ENCODE peak calls at places on chromosomes 11 and 22, in ten cellular contexts. E, S, I, H, F, V, W, Q, K and C are unnamed samples.

GRCh38 chr11:86595401-86595800 is 77.0 kb downstream of the ME3 start:
- DNase-seq in W (no peak), S (no peak), E (no peak), F (no peak), V (no peak), K (no peak), I (no peak), Q (no peak), H (no peak), C (no peak)

GRCh38 chr11:70080763-70081162 is 2.6 kb downstream of the ANO1 start:
- DNase-seq in E (no peak), V (no peak), F (peak), Q (no peak), I (peak), H (no peak), K (no peak), S (no peak), W (peak), C (no peak)

GRCh38 chr22:22916215-22916951 is 28.8 kb downstream of the IGLL5 start:
- DNase-seq in K (no peak), E (no peak), V (no peak), S (no peak), Q (no peak), W (no peak), H (no peak), I (no peak), F (no peak), C (no peak)

GRCh38 chr11:111445586-111445985 is 66.5 kb upstream of the POU2AF1 start:
- DNase-seq in V (no peak), Q (no peak), I (no peak), W (no peak), H (peak), F (no peak), K (no peak), E (no peak), S (no peak), C (peak)

GRCh38 chr11:74319139-74319538 is 7.7 kb upstream of the P4HA3 start:
- DNase-seq in E (peak), K (no peak), V (peak), I (peak), Q (peak), S (no peak), H (peak), W (peak), F (no peak), C (peak)

GRCh38 chr11:91513734-91514133 is 710.9 kb upstream of the FAT3 start:
- DNase-seq in W (no peak), I (peak), V (no peak), E (no peak), S (no peak), H (no peak), K (no peak), Q (no peak), F (no peak), C (no peak)

GRCh38 chr11:63961608-63962412 is 12.6 kb upstream of the COX8A start:
- DNase-seq in S (peak), V (no peak), W (no peak), F (no peak), E (no peak), Q (peak), K (no peak), H (peak), I (peak), C (peak)

GRCh38 chr11:19905280-19905853 is 192.7 kb downstream of the NAV2 start:
- DNase-seq in I (peak), F (no peak), E (peak), K (no peak), Q (peak), W (peak), S (no peak), H (peak), V (no peak), C (peak)

GRCh38 chr11:76802151-76802550 is 19.0 kb downstream of the TSKU start:
- DNase-seq in I (no peak), H (no peak), Q (no peak), E (no peak), V (no peak), F (no peak), K (no peak), W (no peak), S (no peak), C (no peak)

GRCh38 chr11:34308821-34309585 is 48.8 kb downstream of the ABTB2 start:
- DNase-seq in V (peak), E (peak), S (no peak), Q (peak), I (peak), W (peak), K (no peak), H (peak), F (no peak), C (peak)

GRCh38 chr11:17793642-17794170 is 59.1 kb downstream of the KCNC1 start:
- DNase-seq in Q (no peak), H (no peak), E (no peak), I (no peak), F (no peak), W (no peak), K (no peak), V (no peak), S (no peak), C (no peak)

GRCh38 chr11:69131644-69132300 is 24.0 kb upstream of the SMIM38 start:
- DNase-seq in F (peak), V (peak), Q (peak), W (peak), I (peak), S (no peak), H (peak), K (no peak), E (peak), C (peak)

GRCh38 chr11:34364102-34364501 is 6.3 kb upstream of the ABTB2 start:
- DNase-seq in F (no peak), W (no peak), Q (peak), V (no peak), H (no peak), K (no peak), I (no peak), S (no peak), E (peak), C (no peak)

GRCh38 chr11:673866-674265 is 21.2 kb downstream of the DEAF1 start:
- DNase-seq in Q (no peak), E (no peak), H (no peak), S (no peak), W (no peak), K (no peak), I (no peak), F (no peak), V (no peak), C (no peak)

GRCh38 chr22:49358041-49358440 is 469.6 kb downstream of the BRD1 start:
- DNase-seq in F (peak), Q (no peak), V (no peak), E (no peak), W (no peak), H (no peak), S (no peak), K (no peak), I (no peak), C (no peak)

GRCh38 chr11:130523609-130524008 is 75.2 kb downstream of the ADAMTS15 start:
- DNase-seq in K (no peak), Q (peak), S (peak), F (no peak), V (no peak), W (peak), H (peak), E (peak), I (no peak), C (peak)

GRCh38 chr22:36331912-36332622 is 55.7 kb downstream of the MYH9 start:
- DNase-seq in E (peak), H (no peak), S (peak), Q (peak), K (no peak), V (no peak), F (peak), I (no peak), W (no peak), C (no peak)

GRCh38 chr22:47008208-47008885 is 245.9 kb downstream of the TBC1D22A start:
- DNase-seq in F (peak), Q (no peak), V (no peak), I (no peak), H (no peak), E (no peak), S (peak), K (no peak), W (no peak), C (no peak)

GRCh38 chr11:74398244-74399159 is at the start of gene PGM2L1:
- DNase-seq in S (peak), H (peak), W (peak), I (peak), F (peak), V (no peak), K (peak), Q (peak), E (peak), C (peak)

GRCh38 chr22:28051787-28052356 is 132.8 kb upstream of the PITPNB start:
- DNase-seq in H (peak), W (no peak), Q (peak), I (peak), E (peak), F (no peak), S (peak), K (no peak), V (no peak), C (peak)

GRCh38 chr22:24358105-24358836 is 69.1 kb upstream of the ADORA2A start:
- DNase-seq in K (no peak), V (no peak), S (no peak), F (no peak), E (no peak), I (no peak), H (no peak), W (no peak), Q (no peak), C (no peak)

GRCh38 chr11:87180743-87181142 is 143.0 kb downstream of the TMEM135 start:
- DNase-seq in V (no peak), Q (peak), K (no peak), I (no peak), E (peak), W (peak), F (no peak), S (no peak), H (peak), C (peak)

GRCh38 chr11:120647681-120648080 is 136.1 kb downstream of the GRIK4 start:
- DNase-seq in K (no peak), Q (no peak), E (no peak), H (no peak), W (no peak), S (no peak), V (no peak), I (no peak), F (no peak), C (no peak)

GRCh38 chr22:25393121-25393805 is 171.2 kb upstream of the GRK3 start:
- DNase-seq in H (no peak), K (no peak), Q (no peak), V (no peak), S (no peak), E (no peak), F (peak), I (no peak), W (no peak), C (no peak)

DNA sequence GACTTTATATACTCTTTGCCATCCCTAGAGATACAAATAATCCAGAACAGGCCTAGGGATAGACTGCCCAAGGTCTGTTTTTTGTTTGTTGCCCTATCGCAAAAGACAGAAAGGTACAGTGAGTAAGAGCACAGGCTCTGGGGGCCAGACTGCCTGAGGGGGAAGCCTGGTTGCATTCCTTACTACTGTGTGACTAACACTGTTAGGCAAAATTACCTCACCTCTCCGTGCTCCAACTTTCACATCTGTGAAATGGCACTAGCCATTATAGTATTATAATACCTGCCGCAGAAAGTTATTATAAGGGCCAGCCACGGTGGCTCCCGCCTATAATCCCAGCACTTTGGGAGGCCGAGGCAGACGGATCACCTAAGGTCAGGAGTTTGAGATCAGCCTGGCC is 14.5 kb downstream of the SLC35F2 start:
- DNase-seq in E (peak), I (peak), V (no peak), Q (peak), K (no peak), F (no peak), H (peak), S (no peak), W (peak), C (peak)
- H3K4me3 ChIP-seq in E (no peak), I (no peak), V (no peak), Q (no peak), K (no peak), F (no peak), H (no peak), S (no peak), W (no peak), C (no peak)

DNA sequence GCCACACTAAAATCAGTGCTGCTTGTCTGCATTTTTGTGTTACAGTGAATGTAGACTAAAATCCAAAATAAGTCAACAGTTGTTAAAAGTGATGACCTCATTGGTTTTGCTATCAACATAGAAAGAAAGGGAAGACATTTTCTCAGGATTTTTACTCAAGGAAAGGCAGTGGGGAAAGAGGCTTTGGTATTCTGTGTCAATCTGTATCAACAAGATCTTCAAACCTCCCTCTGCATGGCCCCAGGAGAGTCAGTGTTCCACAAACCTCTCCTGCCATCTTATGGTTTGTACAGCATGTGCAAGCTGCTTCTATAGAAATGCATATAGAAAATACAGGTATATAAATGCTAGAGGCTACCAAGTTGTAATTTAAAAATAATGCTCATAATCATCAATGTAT is 13.8 kb upstream of the OR51M1 start:
- DNase-seq in V (no peak), F (no peak), E (peak), Q (peak), K (no peak), I (peak), H (peak), W (no peak), S (no peak), C (peak)
- TF ChIP-seq CTCF in V (peak), F (no peak), E (peak), Q (peak), K (no peak), I (peak), H (peak), W (peak), S (no peak), C (peak)

GRCh38 chr11:117966908-117967307 is 19.3 kb upstream of the IL10RA start:
- DNase-seq in S (no peak), H (no peak), Q (no peak), E (no peak), V (no peak), F (no peak), W (no peak), I (no peak), K (no peak), C (no peak)
- H3K4me3 ChIP-seq in S (no peak), H (no peak), Q (no peak), E (no peak), V (no peak), F (no peak), W (no peak), I (no peak), K (no peak), C (no peak)

GRCh38 chr11:36141161-36141560 is 148.1 kb downstream of the COMMD9 start:
- DNase-seq in H (no peak), V (no peak), I (no peak), E (no peak), K (no peak), W (no peak), F (no peak), Q (no peak), S (no peak), C (no peak)
- TF ChIP-seq CTCF in H (no peak), V (no peak), I (no peak), E (no peak), K (no peak), W (no peak), F (no peak), Q (no peak), S (no peak), C (no peak)

DNA sequence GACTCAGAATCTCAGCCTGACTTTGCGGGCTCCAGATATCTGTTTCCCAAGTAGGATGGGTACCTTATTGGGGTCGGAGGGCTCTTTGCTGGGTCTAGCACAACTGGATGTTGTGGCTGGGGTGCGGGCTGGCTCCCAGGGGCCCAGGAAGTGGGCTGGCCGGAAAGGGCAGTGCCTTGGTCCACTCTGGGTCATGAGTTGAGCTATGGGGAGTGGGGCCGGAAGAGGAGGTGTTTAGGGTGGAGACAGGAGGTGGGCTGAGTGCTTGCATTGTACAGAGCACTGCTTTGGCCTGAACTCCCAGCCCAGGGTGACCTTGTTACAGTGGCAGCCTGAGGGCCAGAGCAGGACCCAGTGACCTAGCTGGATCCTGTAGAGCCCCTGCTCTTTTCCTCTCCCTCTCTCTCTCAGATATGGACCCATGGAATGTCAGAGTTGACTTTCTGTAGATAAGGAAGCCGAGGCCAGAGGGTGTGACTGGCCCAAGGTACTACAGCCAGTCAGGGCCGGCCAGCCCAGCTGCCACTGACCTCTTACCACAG is 13.2 kb downstream of the PHLDB1 start:
- DNase-seq in K (no peak), I (no peak), S (no peak), Q (peak), E (no peak), H (peak), W (no peak), V (no peak), F (peak), C (peak)
- H3K4me3 ChIP-seq in K (peak), I (no peak), S (peak), Q (peak), E (peak), H (peak), W (peak), V (peak), F (peak), C (peak)

GRCh38 chr11:60130496-60130895 is 42.0 kb downstream of the MS4A2 start:
- DNase-seq in I (peak), F (no peak), S (no peak), K (no peak), W (no peak), H (peak), V (no peak), Q (peak), E (no peak), C (peak)
- TF ChIP-seq CTCF in I (peak), F (peak), S (no peak), K (no peak), W (no peak), H (no peak), V (peak), Q (no peak), E (no peak), C (no peak)

GRCh38 chr11:46916251-46916650 is 2.1 kb downstream of the LRP4 start:
- DNase-seq in S (no peak), V (no peak), Q (peak), I (no peak), K (no peak), W (no peak), F (no peak), E (no peak), H (no peak), C (no peak)
- H3K4me3 ChIP-seq in S (peak), V (peak), Q (peak), I (peak), K (peak), W (peak), F (peak), E (peak), H (peak), C (peak)